ENCODE peak calls at places on chromosomes 5 and 9, in nine cellular contexts. W, G, J, F, P, I, T, K and U are unnamed samples.

GRCh38 chr9:121892706-121893105 is 200.4 kb downstream of the TTLL11 start:
- DNase-seq in W (no peak), G (no peak), J (no peak), F (no peak), P (no peak), I (no peak), T (no peak), K (no peak), U (no peak)

GRCh38 chr9:25964239-25964638 is 286.0 kb upstream of the TUSC1 start:
- DNase-seq in W (no peak), G (peak; percentile 86), J (no peak), F (peak; percentile 4), P (peak; percentile 63), I (peak; percentile 84), T (no peak), K (no peak), U (peak; percentile 74)

GRCh38 chr5:125349432-125349831 is 603.0 kb upstream of the ZNF608 start:
- DNase-seq in W (no peak), G (peak; percentile 51), J (no peak), F (no peak), P (peak; percentile 24), I (no peak), T (no peak), K (no peak), U (no peak)

GRCh38 chr5:126285307-126285706 is 137.9 kb upstream of the GRAMD2B start:
- DNase-seq in W (no peak), G (no peak), J (no peak), F (no peak), P (no peak), I (no peak), T (no peak), K (no peak), U (no peak)

GRCh38 chr9:134287591-134288518 is 38.4 kb upstream of the RXRA start:
- DNase-seq in W (no peak), G (no peak), J (peak; percentile 9), F (no peak), P (no peak), I (no peak), T (no peak), K (peak; percentile 59), U (no peak)

GRCh38 chr5:34818717-34819116 is 20.2 kb upstream of the TTC23L start:
- DNase-seq in W (no peak), G (no peak), J (no peak), F (no peak), P (no peak), I (no peak), T (no peak), K (no peak), U (no peak)

GRCh38 chr9:14652729-14653377 is 40.4 kb downstream of the ZDHHC21 start:
- DNase-seq in W (no peak), G (peak; percentile 40), J (no peak), F (no peak), P (peak; percentile 86), I (peak; percentile 25), T (no peak), K (no peak), U (no peak)

GRCh38 chr9:104980039-104980654 is 52.2 kb upstream of the ABCA1 start:
- DNase-seq in W (no peak), G (no peak), J (no peak), F (no peak), P (no peak), I (no peak), T (no peak), K (no peak), U (no peak)

GRCh38 chr9:110048976-110049698 is 158.8 kb downstream of the C9orf152 start:
- DNase-seq in W (peak; percentile 10), G (no peak), J (no peak), F (peak; percentile 31), P (peak; percentile 43), I (no peak), T (no peak), K (peak; percentile 83), U (no peak)

GRCh38 chr5:180816608-180817534 is 14.3 kb upstream of the MGAT1 start:
- DNase-seq in W (no peak), G (peak; percentile 54), J (peak; percentile 56), F (no peak), P (peak; percentile 52), I (no peak), T (no peak), K (no peak), U (no peak)

GRCh38 chr9:75390951-75391350 is 302.6 kb downstream of the OSTF1 start:
- DNase-seq in W (no peak), G (no peak), J (no peak), F (no peak), P (no peak), I (no peak), T (no peak), K (no peak), U (no peak)

GRCh38 chr9:106869028-106869427 is 6.1 kb downstream of the ZNF462 start:
- DNase-seq in W (no peak), G (peak; percentile 72), J (no peak), F (no peak), P (no peak), I (no peak), T (no peak), K (no peak), U (no peak)

GRCh38 chr9:116116411-116116810 is 37.2 kb upstream of the PAPPA start:
- DNase-seq in W (no peak), G (no peak), J (no peak), F (no peak), P (no peak), I (no peak), T (no peak), K (no peak), U (no peak)

GRCh38 chr9:127862075-127863011 is 7.9 kb upstream of the ENG start:
- DNase-seq in W (no peak), G (no peak), J (peak; percentile 86), F (peak; percentile 69), P (no peak), I (no peak), T (no peak), K (peak; percentile 98), U (no peak)

GRCh38 chr5:11384441-11385250 is 519.6 kb downstream of the CTNND2 start:
- DNase-seq in W (no peak), G (no peak), J (no peak), F (peak; percentile 6), P (no peak), I (no peak), T (no peak), K (no peak), U (no peak)

GRCh38 chr5:141762790-141763368 is 80.8 kb upstream of the ARAP3 start:
- DNase-seq in W (no peak), G (no peak), J (no peak), F (no peak), P (no peak), I (no peak), T (no peak), K (no peak), U (no peak)

GRCh38 chr9:69171049-69171448 is 3.0 kb upstream of the TJP2 start:
- DNase-seq in W (no peak), G (peak; percentile 55), J (no peak), F (no peak), P (no peak), I (no peak), T (no peak), K (no peak), U (no peak)

GRCh38 chr9:6894135-6894534 is 136.4 kb downstream of the KDM4C start:
- DNase-seq in W (no peak), G (no peak), J (no peak), F (no peak), P (no peak), I (no peak), T (no peak), K (no peak), U (no peak)

GRCh38 chr5:172721455-172722308 is 49.3 kb downstream of the DUSP1 start:
- DNase-seq in W (no peak), G (peak; percentile 84), J (no peak), F (no peak), P (no peak), I (no peak), T (no peak), K (no peak), U (no peak)

GRCh38 chr9:136020206-136020605 is 59.0 kb upstream of the UBAC1 start:
- DNase-seq in W (no peak), G (no peak), J (peak; percentile 11), F (no peak), P (no peak), I (no peak), T (no peak), K (peak; percentile 61), U (no peak)

GRCh38 chr5:95043234-95043633 is 241.7 kb downstream of the MCTP1 start:
- DNase-seq in W (no peak), G (no peak), J (no peak), F (no peak), P (no peak), I (no peak), T (no peak), K (no peak), U (no peak)

GRCh38 chr9:68653141-68653595 is 51.9 kb upstream of the PIP5K1B start:
- DNase-seq in W (no peak), G (no peak), J (no peak), F (no peak), P (no peak), I (no peak), T (no peak), K (no peak), U (no peak)

GRCh38 chr9:96048954-96049831 is 173.7 kb downstream of the ERCC6L2 start:
- DNase-seq in W (no peak), G (no peak), J (peak; percentile 27), F (no peak), P (no peak), I (no peak), T (no peak), K (peak; percentile 67), U (no peak)

GRCh38 chr9:131748411-131748955 is 8.6 kb upstream of the RAPGEF1 start:
- DNase-seq in W (no peak), G (no peak), J (no peak), F (no peak), P (no peak), I (no peak), T (no peak), K (no peak), U (no peak)

GRCh38 chr5:1842026-1842819 is 40.5 kb downstream of the IRX4 start:
- DNase-seq in W (no peak), G (no peak), J (no peak), F (no peak), P (no peak), I (no peak), T (no peak), K (no peak), U (no peak)

GRCh38 chr5:149860801-149861322 is 83.7 kb downstream of the PDE6A start:
- DNase-seq in W (no peak), G (peak; percentile 53), J (no peak), F (peak; percentile 31), P (no peak), I (no peak), T (no peak), K (peak; percentile 55), U (no peak)

GRCh38 chr5:174801798-174802197 is 77.4 kb downstream of the MSX2 start:
- DNase-seq in W (no peak), G (peak; percentile 57), J (no peak), F (no peak), P (no peak), I (no peak), T (no peak), K (no peak), U (no peak)

GRCh38 chr5:103821361-103821760 is 258.8 kb upstream of the NUDT12 start:
- DNase-seq in W (no peak), G (no peak), J (no peak), F (no peak), P (no peak), I (no peak), T (no peak), K (no peak), U (no peak)

GRCh38 chr5:177496111-177497010 is 1.0 kb downstream of the PDLIM7 start:
- DNase-seq in W (no peak), G (peak; percentile 92), J (peak; percentile 69), F (no peak), P (peak; percentile 23), I (peak; percentile 92), T (no peak), K (peak; percentile 82), U (no peak)

GRCh38 chr5:161064800-161065199 is 212.8 kb upstream of the ATP10B start:
- DNase-seq in W (no peak), G (no peak), J (no peak), F (no peak), P (no peak), I (no peak), T (no peak), K (no peak), U (no peak)

GRCh38 chr5:64505769-64506566 is at the start of gene RGS7BP:
- DNase-seq in W (no peak), G (peak; percentile 4), J (peak; percentile 40), F (no peak), P (peak; percentile 25), I (no peak), T (no peak), K (peak; percentile 77), U (no peak)